ENCODE peak calls at places on chromosomes 16 and 17, in nine cellular contexts. P, L, C, U, Q, B, D, F and W are unnamed samples.

GRCh38 chr16:57379579-57379978 is 7.3 kb downstream of the CX3CL1 start:
- DNase-seq in D (no peak), L (no peak), P (no peak), B (no peak), F (no peak), U (no peak), Q (no peak), C (no peak), W (no peak)

GRCh38 chr17:34313164-34313563 is 6.1 kb upstream of the CCL8 start:
- DNase-seq in Q (no peak), B (no peak), C (no peak), U (no peak), P (no peak), L (no peak), F (no peak), D (peak), W (peak)

GRCh38 chr16:3645504-3646347 is 8.8 kb upstream of the DNASE1 start:
- DNase-seq in D (no peak), P (no peak), Q (no peak), L (no peak), U (no peak), C (no peak), F (no peak), B (no peak), W (peak)

GRCh38 chr16:49632111-49632797 is 223.7 kb downstream of the ZNF423 start:
- DNase-seq in C (no peak), P (no peak), D (no peak), U (no peak), Q (no peak), L (no peak), B (peak), F (no peak), W (no peak)

GRCh38 chr16:6144441-6144840 is 1046.8 kb upstream of the EEF2KMT start:
- DNase-seq in Q (no peak), C (no peak), L (no peak), B (no peak), F (no peak), P (no peak), U (no peak), D (no peak), W (no peak)

GRCh38 chr16:27776556-27776955 is 226.6 kb downstream of the KATNIP start:
- DNase-seq in P (no peak), U (no peak), F (no peak), Q (no peak), B (no peak), L (no peak), D (no peak), C (no peak), W (no peak)

GRCh38 chr17:51057534-51057933 is 63.1 kb downstream of the SPAG9 start:
- DNase-seq in P (no peak), D (no peak), L (no peak), B (no peak), U (no peak), C (no peak), Q (no peak), F (no peak), W (no peak)

GRCh38 chr16:3578121-3578520 is 918 bp upstream of the NLRC3 start:
- DNase-seq in C (no peak), F (peak), U (no peak), L (no peak), D (no peak), B (peak), Q (no peak), P (no peak), W (no peak)

GRCh38 chr17:62966426-62967110 is 533 bp downstream of the TANC2 start:
- DNase-seq in L (no peak), D (peak), C (peak), U (peak), B (no peak), P (no peak), Q (peak), F (peak), W (peak)

GRCh38 chr17:10105513-10106001 is 92.8 kb downstream of the GAS7 start:
- DNase-seq in C (no peak), L (no peak), F (no peak), B (no peak), D (peak), Q (no peak), U (no peak), P (no peak), W (peak)

GRCh38 chr17:63483655-63484575 is 7.1 kb downstream of the ACE start:
- DNase-seq in L (no peak), Q (no peak), U (no peak), F (no peak), B (no peak), D (no peak), P (no peak), C (no peak), W (no peak)

GRCh38 chr16:64269756-64270155 is 852.1 kb downstream of the CDH11 start:
- DNase-seq in D (no peak), Q (no peak), F (no peak), B (no peak), L (no peak), P (no peak), U (no peak), C (no peak), W (no peak)

GRCh38 chr17:74089869-74090464 is 113.5 kb upstream of the RPL38 start:
- DNase-seq in D (peak), Q (no peak), F (peak), L (peak), C (peak), P (no peak), U (peak), B (peak), W (no peak)

GRCh38 chr17:47717845-47718621 is 15.0 kb upstream of the TBX21 start:
- DNase-seq in U (no peak), P (no peak), D (no peak), C (no peak), F (no peak), B (no peak), L (no peak), Q (no peak), W (no peak)

GRCh38 chr16:74199842-74200124 is 96.8 kb upstream of the PSMD7 start:
- DNase-seq in B (no peak), U (no peak), P (no peak), L (no peak), C (no peak), D (no peak), F (no peak), Q (no peak), W (no peak)

GRCh38 chr17:78717431-78717980 is 64.6 kb downstream of the CYTH1 start:
- DNase-seq in B (peak), Q (no peak), F (peak), U (no peak), C (no peak), L (no peak), D (peak), P (no peak), W (peak)

GRCh38 chr17:78716814-78717393 is 65.2 kb downstream of the CYTH1 start:
- DNase-seq in F (peak), C (no peak), P (no peak), B (peak), L (no peak), D (peak), U (peak), Q (peak), W (peak)

GRCh38 chr17:78715876-78716275 is 66.2 kb downstream of the CYTH1 start:
- DNase-seq in C (no peak), B (no peak), F (no peak), Q (no peak), P (no peak), U (no peak), D (no peak), L (no peak), W (no peak)

GRCh38 chr17:78715000-78715771 is 66.9 kb downstream of the CYTH1 start:
- DNase-seq in P (no peak), B (peak), L (no peak), Q (no peak), C (no peak), D (no peak), F (peak), U (no peak), W (no peak)

DNA sequence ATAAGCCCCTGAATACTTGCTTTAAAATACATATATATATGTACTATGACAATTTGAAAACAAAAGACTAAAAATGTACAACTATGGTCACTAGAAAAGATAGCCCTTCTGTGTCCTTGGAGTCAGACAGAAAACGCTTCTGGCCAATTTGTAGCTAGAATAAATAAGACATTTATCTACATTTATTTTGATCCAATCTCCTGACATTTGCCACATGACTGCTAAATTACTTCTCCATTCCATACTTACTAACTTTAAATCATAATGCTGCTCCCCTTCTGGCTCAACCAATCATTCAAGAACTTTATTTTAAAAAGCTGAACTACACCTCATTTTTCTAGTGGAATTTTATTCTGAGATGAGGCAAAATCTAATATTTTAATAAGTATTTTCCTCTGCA is 65.8 kb downstream of the CYTH1 start:
- DNase-seq in F (no peak), L (no peak), Q (no peak), C (no peak), P (no peak), D (no peak), U (no peak), B (no peak), W (no peak)
- H3K4me3 ChIP-seq in F (peak), L (peak), Q (peak), C (no peak), P (no peak), D (no peak), U (peak), B (peak), W (peak)

GRCh38 chr17:46029627-46030026 is 30.6 kb downstream of the STH start:
- DNase-seq in C (no peak), B (no peak), U (no peak), Q (no peak), L (no peak), F (no peak), D (no peak), P (no peak), W (no peak)
- H3K4me3 ChIP-seq in C (no peak), B (no peak), U (no peak), Q (no peak), L (no peak), F (no peak), D (no peak), P (no peak), W (no peak)

GRCh38 chr17:77318491-77319210 is 177.9 kb downstream of the SEC14L1 start:
- DNase-seq in U (peak), B (no peak), P (no peak), D (peak), F (no peak), C (no peak), Q (no peak), L (no peak), W (peak)
- H3K4me3 ChIP-seq in U (peak), B (peak), P (peak), D (peak), F (no peak), C (peak), Q (peak), L (peak), W (peak)

DNA sequence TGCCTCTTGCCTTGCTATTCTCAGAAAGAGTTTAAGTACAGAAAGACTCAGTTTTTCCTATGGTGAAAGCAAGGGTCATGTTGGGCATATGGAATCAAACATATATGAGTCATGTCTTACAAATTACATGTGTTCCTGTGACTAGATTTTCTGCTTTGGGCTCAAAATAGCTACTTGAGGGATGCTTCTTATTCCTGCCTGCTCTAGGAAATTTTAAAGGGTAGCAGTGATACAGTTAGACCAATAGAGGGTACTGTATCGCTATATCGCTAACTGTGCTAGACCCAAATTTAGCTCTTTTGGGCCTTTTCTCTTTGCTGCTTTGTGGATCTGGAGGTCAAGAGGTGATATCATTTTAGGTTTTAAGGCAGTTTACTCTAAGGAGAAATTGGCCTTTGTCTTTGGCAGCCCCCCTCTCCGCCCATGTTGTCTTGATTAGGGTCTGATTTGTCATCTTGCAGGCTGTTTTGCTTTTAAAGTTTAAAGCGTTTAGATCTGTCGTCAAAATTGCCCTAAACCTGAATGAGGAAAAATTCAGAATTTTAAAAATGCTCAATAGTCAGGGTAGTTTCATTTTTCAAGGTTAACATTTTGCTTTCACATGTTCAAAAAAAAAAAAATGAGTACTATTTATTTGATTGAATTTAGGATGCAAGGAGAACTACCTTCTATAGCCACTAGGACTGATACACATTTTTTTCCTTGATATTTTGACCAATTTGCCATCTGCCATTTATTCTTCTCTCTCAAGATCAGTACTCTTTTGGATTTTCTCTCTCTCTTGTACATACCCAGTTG is 8.8 kb downstream of the NFATC3 start:
- DNase-seq in P (no peak), B (no peak), U (no peak), L (no peak), Q (no peak), F (peak), C (no peak), D (peak), W (peak)
- H3K4me3 ChIP-seq in P (no peak), B (no peak), U (no peak), L (no peak), Q (peak), F (no peak), C (no peak), D (no peak), W (no peak)

GRCh38 chr16:11604783-11605563 is 18.3 kb upstream of the LITAF start:
- DNase-seq in P (no peak), U (peak), L (no peak), D (peak), B (no peak), C (no peak), F (no peak), Q (no peak), W (peak)

GRCh38 chr16:11602321-11602720 is 15.6 kb upstream of the LITAF start:
- DNase-seq in B (no peak), D (no peak), U (no peak), L (no peak), Q (no peak), F (peak), P (no peak), C (no peak), W (no peak)

GRCh38 chr16:11601425-11601824 is 14.7 kb upstream of the LITAF start:
- DNase-seq in U (no peak), P (no peak), F (no peak), C (no peak), Q (no peak), B (no peak), D (no peak), L (no peak), W (no peak)

GRCh38 chr16:11601911-11602310 is 15.2 kb upstream of the LITAF start:
- DNase-seq in C (no peak), L (no peak), F (no peak), B (no peak), U (no peak), Q (no peak), P (no peak), D (no peak), W (no peak)

GRCh38 chr16:11603331-11603750 is 16.6 kb upstream of the LITAF start:
- DNase-seq in B (no peak), U (no peak), C (no peak), F (no peak), L (no peak), D (no peak), P (no peak), Q (no peak), W (no peak)
- H3K4me3 ChIP-seq in B (no peak), U (no peak), C (no peak), F (no peak), L (no peak), D (no peak), P (peak), Q (no peak), W (no peak)

GRCh38 chr16:50740747-50741146 is 1.1 kb upstream of the CYLD start:
- DNase-seq in C (no peak), F (no peak), L (no peak), U (no peak), D (peak), B (no peak), Q (no peak), P (no peak), W (no peak)
- H3K4me3 ChIP-seq in C (no peak), F (no peak), L (no peak), U (peak), D (no peak), B (no peak), Q (peak), P (peak), W (no peak)

DNA sequence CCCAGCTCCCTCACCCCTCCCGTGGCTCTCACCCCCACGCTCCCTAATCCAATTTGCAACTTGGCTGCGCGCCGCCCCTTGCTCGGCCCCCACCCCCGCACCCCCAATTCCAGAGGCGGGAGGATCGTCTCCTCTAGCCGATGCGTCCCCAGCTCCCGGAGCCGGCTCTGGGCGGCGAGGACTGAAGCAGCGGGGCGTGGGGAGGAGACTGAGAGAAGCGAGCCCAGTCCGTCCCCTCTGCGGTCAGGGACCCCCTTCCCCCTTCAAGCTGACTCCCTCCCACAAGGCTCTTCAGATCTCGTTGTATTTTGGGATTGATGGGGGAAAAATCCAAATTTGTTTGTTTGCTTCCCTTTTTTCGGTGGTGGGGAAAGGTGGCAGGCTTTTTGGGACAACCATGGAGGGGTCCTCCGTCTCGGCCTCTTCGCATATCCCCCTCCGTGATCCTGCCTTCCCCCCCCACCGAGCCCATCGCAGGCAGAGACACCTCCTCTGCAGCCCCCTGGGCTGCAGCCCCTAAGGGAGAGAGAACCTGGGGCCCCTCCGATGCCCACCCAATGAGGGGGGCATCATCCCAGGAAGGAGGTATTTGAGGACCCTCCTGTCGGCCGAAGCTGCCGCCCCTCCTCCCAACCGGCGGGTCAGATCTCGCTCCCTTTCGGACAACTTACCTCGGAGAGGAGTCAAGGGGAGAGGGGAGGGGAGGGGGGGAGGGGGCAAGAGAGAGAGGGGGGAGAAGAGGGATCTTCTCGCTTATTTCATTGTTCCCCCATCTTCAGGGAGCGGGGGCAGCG is 466 bp downstream of the NEUROD2 start:
- DNase-seq in Q (no peak), P (no peak), C (no peak), F (no peak), B (no peak), L (no peak), D (no peak), U (no peak), W (no peak)
- H3K4me3 ChIP-seq in Q (peak), P (peak), C (no peak), F (no peak), B (no peak), L (no peak), D (no peak), U (peak), W (no peak)